ENCODE peak calls at places on chromosomes 7 and 10, in six cellular contexts. Z, B, M, E, R and T are unnamed samples.

GRCh38 chr7:158929306-158929705 is 72.9 kb downstream of the DYNC2I1 start:
- DNase-seq in Z (no peak), B (no peak), M (no peak), E (no peak), R (no peak), T (no peak)

GRCh38 chr7:129853661-129854268 is 99.0 kb downstream of the UBE2H start:
- DNase-seq in Z (no peak), B (peak), M (no peak), E (no peak), R (no peak), T (peak)

GRCh38 chr10:58820386-58820785 is 307.7 kb downstream of the BICC1 start:
- DNase-seq in Z (no peak), B (no peak), M (no peak), E (no peak), R (no peak), T (no peak)

GRCh38 chr10:108653466-108653865 is 1269.8 kb downstream of the XPNPEP1 start:
- DNase-seq in Z (no peak), B (no peak), M (no peak), E (no peak), R (no peak), T (peak)

GRCh38 chr7:92634924-92635519 is 44.8 kb upstream of the FAM133B start:
- DNase-seq in Z (no peak), B (peak), M (no peak), E (no peak), R (no peak), T (peak)

GRCh38 chr10:87547734-87548311 is 43.1 kb downstream of the MINPP1 start:
- DNase-seq in Z (no peak), B (peak), M (no peak), E (no peak), R (no peak), T (peak)

GRCh38 chr10:61900829-61901783 is at the start of gene ARID5B:
- DNase-seq in Z (peak), B (peak), M (no peak), E (no peak), R (peak), T (peak)

GRCh38 chr7:74097937-74098614 is 14.5 kb downstream of the LIMK1 start:
- DNase-seq in Z (no peak), B (peak), M (no peak), E (no peak), R (no peak), T (peak)

GRCh38 chr7:134165266-134165665 is 38.1 kb downstream of the LRGUK start:
- DNase-seq in Z (no peak), B (no peak), M (no peak), E (no peak), R (no peak), T (no peak)

GRCh38 chr10:87675396-87676376 is 16.0 kb downstream of the PAPSS2 start:
- DNase-seq in Z (no peak), B (peak), M (no peak), E (no peak), R (no peak), T (peak)

GRCh38 chr10:103192089-103192450 is 1.0 kb downstream of the NT5C2 start:
- DNase-seq in Z (no peak), B (peak), M (no peak), E (no peak), R (no peak), T (no peak)

GRCh38 chr7:142248166-142249160 is 9.4 kb downstream of the PRSS58 start:
- DNase-seq in Z (peak), B (no peak), M (no peak), E (no peak), R (no peak), T (no peak)

GRCh38 chr7:29839302-29839701 is 33.0 kb downstream of the WIPF3 start:
- DNase-seq in Z (no peak), B (peak), M (no peak), E (no peak), R (no peak), T (peak)

GRCh38 chr10:90561666-90562065 is 296.2 kb downstream of the HTR7 start:
- DNase-seq in Z (no peak), B (no peak), M (no peak), E (no peak), R (no peak), T (peak)

GRCh38 chr7:10889266-10889898 is 84.3 kb upstream of the PHF14 start:
- DNase-seq in Z (peak), B (peak), M (no peak), E (no peak), R (peak), T (peak)

GRCh38 chr7:121490309-121490708 is 94.2 kb upstream of the FAM3C start:
- DNase-seq in Z (no peak), B (no peak), M (no peak), E (no peak), R (no peak), T (no peak)

GRCh38 chr7:29170781-29171180 is 23.8 kb upstream of the CHN2 start:
- DNase-seq in Z (no peak), B (no peak), M (no peak), E (no peak), R (no peak), T (peak)

GRCh38 chr10:48885376-48885775 is 54.3 kb downstream of the LRRC18 start:
- DNase-seq in Z (peak), B (peak), M (no peak), E (no peak), R (no peak), T (no peak)

GRCh38 chr10:6416892-6417512 is 163.1 kb downstream of the PRKCQ start:
- DNase-seq in Z (no peak), B (peak), M (no peak), E (no peak), R (no peak), T (peak)

GRCh38 chr10:131773321-131773988 is 127.4 kb upstream of the PPP2R2D start:
- DNase-seq in Z (no peak), B (no peak), M (no peak), E (no peak), R (no peak), T (no peak)

GRCh38 chr7:98555403-98555802 is 61.7 kb upstream of the NPTX2 start:
- DNase-seq in Z (no peak), B (no peak), M (no peak), E (no peak), R (peak), T (no peak)

GRCh38 chr10:101841826-101842225 is 1.8 kb downstream of the KCNIP2 start:
- DNase-seq in Z (no peak), B (no peak), M (no peak), E (no peak), R (no peak), T (no peak)

GRCh38 chr10:16609195-16609594 is 87.5 kb upstream of the C1QL3 start:
- DNase-seq in Z (no peak), B (no peak), M (no peak), E (no peak), R (no peak), T (no peak)